ENCODE peak calls at places on chromosomes 3 and 15, in nine cellular contexts. One of them, this sample, is unnamed.

GRCh38 chr3:154486949-154487348 is 57.0 kb upstream of the GPR149 start:
- DNase-seq in ovary: no peak
- DNase-seq in GM23248: no peak
- DNase-seq in stimulated activated CD4-positive, alpha-beta T cell treated with anti-CD3 and anti-CD28 coated beads, Interleukin-2, amount 100 ng/mL, for 48 hours: no peak
- DNase-seq in renal cortical epithelial cell: no peak
- DNase-seq in posterior cingulate gyrus: no peak
- DNase-seq in nephron progenitor cell: no peak
- DNase-seq in CD4-positive, alpha-beta T cell: no peak
- DNase-seq in memory B cell: no peak
- DNase-seq in this sample: no peak

GRCh38 chr15:84821501-84822021 is 4.4 kb downstream of the ALPK3 start:
- DNase-seq in ovary: peak
- DNase-seq in GM23248: no peak
- DNase-seq in stimulated activated CD4-positive, alpha-beta T cell treated with anti-CD3 and anti-CD28 coated beads, Interleukin-2, amount 100 ng/mL, for 48 hours: no peak
- DNase-seq in renal cortical epithelial cell: no peak
- DNase-seq in posterior cingulate gyrus: no peak
- DNase-seq in nephron progenitor cell: no peak
- DNase-seq in CD4-positive, alpha-beta T cell: no peak
- DNase-seq in memory B cell: no peak
- DNase-seq in this sample: no peak

GRCh38 chr3:160784853-160785252 is 28.8 kb downstream of the PPM1L start:
- DNase-seq in ovary: no peak
- DNase-seq in GM23248: no peak
- DNase-seq in stimulated activated CD4-positive, alpha-beta T cell treated with anti-CD3 and anti-CD28 coated beads, Interleukin-2, amount 100 ng/mL, for 48 hours: no peak
- DNase-seq in renal cortical epithelial cell: peak
- DNase-seq in posterior cingulate gyrus: no peak
- DNase-seq in nephron progenitor cell: no peak
- DNase-seq in CD4-positive, alpha-beta T cell: no peak
- DNase-seq in memory B cell: no peak
- DNase-seq in this sample: no peak

GRCh38 chr3:184345678-184346144 is 8.3 kb downstream of the FAM131A start:
- DNase-seq in ovary: peak
- DNase-seq in GM23248: peak
- DNase-seq in stimulated activated CD4-positive, alpha-beta T cell treated with anti-CD3 and anti-CD28 coated beads, Interleukin-2, amount 100 ng/mL, for 48 hours: no peak
- DNase-seq in renal cortical epithelial cell: peak
- DNase-seq in posterior cingulate gyrus: peak
- DNase-seq in nephron progenitor cell: peak
- DNase-seq in CD4-positive, alpha-beta T cell: no peak
- DNase-seq in memory B cell: no peak
- DNase-seq in this sample: peak

GRCh38 chr3:18012464-18012863 is 270.0 kb upstream of the TBC1D5 start:
- DNase-seq in ovary: no peak
- DNase-seq in GM23248: no peak
- DNase-seq in stimulated activated CD4-positive, alpha-beta T cell treated with anti-CD3 and anti-CD28 coated beads, Interleukin-2, amount 100 ng/mL, for 48 hours: no peak
- DNase-seq in renal cortical epithelial cell: no peak
- DNase-seq in posterior cingulate gyrus: no peak
- DNase-seq in nephron progenitor cell: no peak
- DNase-seq in CD4-positive, alpha-beta T cell: no peak
- DNase-seq in memory B cell: no peak
- DNase-seq in this sample: no peak

GRCh38 chr3:185930393-185931107 is 7.3 kb downstream of the TRA2B start:
- DNase-seq in ovary: no peak
- DNase-seq in GM23248: peak
- DNase-seq in stimulated activated CD4-positive, alpha-beta T cell treated with anti-CD3 and anti-CD28 coated beads, Interleukin-2, amount 100 ng/mL, for 48 hours: no peak
- DNase-seq in renal cortical epithelial cell: no peak
- DNase-seq in posterior cingulate gyrus: no peak
- DNase-seq in nephron progenitor cell: no peak
- DNase-seq in CD4-positive, alpha-beta T cell: no peak
- DNase-seq in memory B cell: no peak
- DNase-seq in this sample: no peak

GRCh38 chr15:89822030-89822429 is 7.4 kb upstream of the ANPEP start:
- DNase-seq in ovary: no peak
- DNase-seq in GM23248: peak
- DNase-seq in stimulated activated CD4-positive, alpha-beta T cell treated with anti-CD3 and anti-CD28 coated beads, Interleukin-2, amount 100 ng/mL, for 48 hours: no peak
- DNase-seq in renal cortical epithelial cell: no peak
- DNase-seq in posterior cingulate gyrus: no peak
- DNase-seq in nephron progenitor cell: no peak
- DNase-seq in CD4-positive, alpha-beta T cell: no peak
- DNase-seq in memory B cell: no peak
- DNase-seq in this sample: no peak

GRCh38 chr3:15287565-15288330 is 44.6 kb downstream of the SH3BP5 start:
- DNase-seq in ovary: peak
- DNase-seq in GM23248: peak
- DNase-seq in stimulated activated CD4-positive, alpha-beta T cell treated with anti-CD3 and anti-CD28 coated beads, Interleukin-2, amount 100 ng/mL, for 48 hours: no peak
- DNase-seq in renal cortical epithelial cell: peak
- DNase-seq in posterior cingulate gyrus: no peak
- DNase-seq in nephron progenitor cell: no peak
- DNase-seq in CD4-positive, alpha-beta T cell: no peak
- DNase-seq in memory B cell: no peak
- DNase-seq in this sample: peak

GRCh38 chr3:21954709-21955108 is 203.7 kb upstream of the ZNF385D start:
- DNase-seq in ovary: no peak
- DNase-seq in GM23248: peak
- DNase-seq in stimulated activated CD4-positive, alpha-beta T cell treated with anti-CD3 and anti-CD28 coated beads, Interleukin-2, amount 100 ng/mL, for 48 hours: no peak
- DNase-seq in renal cortical epithelial cell: no peak
- DNase-seq in posterior cingulate gyrus: no peak
- DNase-seq in nephron progenitor cell: no peak
- DNase-seq in CD4-positive, alpha-beta T cell: no peak
- DNase-seq in memory B cell: no peak
- DNase-seq in this sample: peak

GRCh38 chr3:123291404-123291803 is 89.7 kb downstream of the SEC22A start:
- DNase-seq in ovary: no peak
- DNase-seq in GM23248: no peak
- DNase-seq in stimulated activated CD4-positive, alpha-beta T cell treated with anti-CD3 and anti-CD28 coated beads, Interleukin-2, amount 100 ng/mL, for 48 hours: no peak
- DNase-seq in renal cortical epithelial cell: no peak
- DNase-seq in posterior cingulate gyrus: no peak
- DNase-seq in nephron progenitor cell: no peak
- DNase-seq in CD4-positive, alpha-beta T cell: no peak
- DNase-seq in memory B cell: no peak
- DNase-seq in this sample: no peak

GRCh38 chr15:100114100-100114499 is 227.7 kb downstream of the ADAMTS17 start:
- DNase-seq in ovary: peak
- DNase-seq in GM23248: peak
- DNase-seq in stimulated activated CD4-positive, alpha-beta T cell treated with anti-CD3 and anti-CD28 coated beads, Interleukin-2, amount 100 ng/mL, for 48 hours: no peak
- DNase-seq in renal cortical epithelial cell: no peak
- DNase-seq in posterior cingulate gyrus: peak
- DNase-seq in nephron progenitor cell: no peak
- DNase-seq in CD4-positive, alpha-beta T cell: no peak
- DNase-seq in memory B cell: no peak
- DNase-seq in this sample: peak

GRCh38 chr3:167115331-167115934 is 264.7 kb downstream of the ZBBX start:
- DNase-seq in ovary: no peak
- DNase-seq in GM23248: no peak
- DNase-seq in stimulated activated CD4-positive, alpha-beta T cell treated with anti-CD3 and anti-CD28 coated beads, Interleukin-2, amount 100 ng/mL, for 48 hours: no peak
- DNase-seq in renal cortical epithelial cell: no peak
- DNase-seq in posterior cingulate gyrus: no peak
- DNase-seq in nephron progenitor cell: no peak
- DNase-seq in CD4-positive, alpha-beta T cell: no peak
- DNase-seq in memory B cell: no peak
- DNase-seq in this sample: no peak

GRCh38 chr3:160163259-160163878 is 61.9 kb upstream of the C3orf80 start:
- DNase-seq in ovary: no peak
- DNase-seq in GM23248: peak
- DNase-seq in stimulated activated CD4-positive, alpha-beta T cell treated with anti-CD3 and anti-CD28 coated beads, Interleukin-2, amount 100 ng/mL, for 48 hours: no peak
- DNase-seq in renal cortical epithelial cell: peak
- DNase-seq in posterior cingulate gyrus: no peak
- DNase-seq in nephron progenitor cell: no peak
- DNase-seq in CD4-positive, alpha-beta T cell: no peak
- DNase-seq in memory B cell: no peak
- DNase-seq in this sample: peak

GRCh38 chr3:179091113-179091512 is 19.5 kb upstream of the ZMAT3 start:
- DNase-seq in ovary: no peak
- DNase-seq in GM23248: no peak
- DNase-seq in stimulated activated CD4-positive, alpha-beta T cell treated with anti-CD3 and anti-CD28 coated beads, Interleukin-2, amount 100 ng/mL, for 48 hours: no peak
- DNase-seq in renal cortical epithelial cell: no peak
- DNase-seq in posterior cingulate gyrus: no peak
- DNase-seq in nephron progenitor cell: no peak
- DNase-seq in CD4-positive, alpha-beta T cell: no peak
- DNase-seq in memory B cell: no peak
- DNase-seq in this sample: no peak

GRCh38 chr15:83327041-83327440 is 42.6 kb upstream of the BNC1 start:
- DNase-seq in ovary: no peak
- DNase-seq in GM23248: no peak
- DNase-seq in stimulated activated CD4-positive, alpha-beta T cell treated with anti-CD3 and anti-CD28 coated beads, Interleukin-2, amount 100 ng/mL, for 48 hours: no peak
- DNase-seq in renal cortical epithelial cell: no peak
- DNase-seq in posterior cingulate gyrus: no peak
- DNase-seq in nephron progenitor cell: no peak
- DNase-seq in CD4-positive, alpha-beta T cell: no peak
- DNase-seq in memory B cell: no peak
- DNase-seq in this sample: no peak

GRCh38 chr3:168870892-168871291 is 775.2 kb upstream of the GOLIM4 start:
- DNase-seq in ovary: no peak
- DNase-seq in GM23248: peak
- DNase-seq in stimulated activated CD4-positive, alpha-beta T cell treated with anti-CD3 and anti-CD28 coated beads, Interleukin-2, amount 100 ng/mL, for 48 hours: no peak
- DNase-seq in renal cortical epithelial cell: peak
- DNase-seq in posterior cingulate gyrus: no peak
- DNase-seq in nephron progenitor cell: no peak
- DNase-seq in CD4-positive, alpha-beta T cell: no peak
- DNase-seq in memory B cell: no peak
- DNase-seq in this sample: no peak

GRCh38 chr15:86006546-86006945 is 73.1 kb upstream of the AGBL1 start:
- DNase-seq in ovary: no peak
- DNase-seq in GM23248: no peak
- DNase-seq in stimulated activated CD4-positive, alpha-beta T cell treated with anti-CD3 and anti-CD28 coated beads, Interleukin-2, amount 100 ng/mL, for 48 hours: no peak
- DNase-seq in renal cortical epithelial cell: no peak
- DNase-seq in posterior cingulate gyrus: no peak
- DNase-seq in nephron progenitor cell: no peak
- DNase-seq in CD4-positive, alpha-beta T cell: no peak
- DNase-seq in memory B cell: no peak
- DNase-seq in this sample: no peak

GRCh38 chr15:73273181-73274002 is 95.4 kb downstream of the HCN4 start:
- DNase-seq in ovary: peak
- DNase-seq in GM23248: peak
- DNase-seq in stimulated activated CD4-positive, alpha-beta T cell treated with anti-CD3 and anti-CD28 coated beads, Interleukin-2, amount 100 ng/mL, for 48 hours: peak
- DNase-seq in renal cortical epithelial cell: peak
- DNase-seq in posterior cingulate gyrus: no peak
- DNase-seq in nephron progenitor cell: peak
- DNase-seq in CD4-positive, alpha-beta T cell: peak
- DNase-seq in memory B cell: peak
- DNase-seq in this sample: peak

GRCh38 chr3:192090586-192090985 is 629.6 kb downstream of the PYDC2 start:
- DNase-seq in ovary: no peak
- DNase-seq in GM23248: no peak
- DNase-seq in stimulated activated CD4-positive, alpha-beta T cell treated with anti-CD3 and anti-CD28 coated beads, Interleukin-2, amount 100 ng/mL, for 48 hours: no peak
- DNase-seq in renal cortical epithelial cell: peak
- DNase-seq in posterior cingulate gyrus: no peak
- DNase-seq in nephron progenitor cell: peak
- DNase-seq in CD4-positive, alpha-beta T cell: no peak
- DNase-seq in memory B cell: no peak
- DNase-seq in this sample: peak

GRCh38 chr15:41544650-41545015 is 576 bp upstream of the RPAP1 start:
- DNase-seq in ovary: peak
- DNase-seq in GM23248: peak
- DNase-seq in stimulated activated CD4-positive, alpha-beta T cell treated with anti-CD3 and anti-CD28 coated beads, Interleukin-2, amount 100 ng/mL, for 48 hours: no peak
- DNase-seq in renal cortical epithelial cell: no peak
- DNase-seq in posterior cingulate gyrus: peak
- DNase-seq in nephron progenitor cell: no peak
- DNase-seq in CD4-positive, alpha-beta T cell: no peak
- DNase-seq in memory B cell: no peak
- DNase-seq in this sample: no peak

GRCh38 chr15:100671858-100672543 is 69.6 kb downstream of the ASB7 start:
- DNase-seq in ovary: no peak
- DNase-seq in GM23248: peak
- DNase-seq in stimulated activated CD4-positive, alpha-beta T cell treated with anti-CD3 and anti-CD28 coated beads, Interleukin-2, amount 100 ng/mL, for 48 hours: no peak
- DNase-seq in renal cortical epithelial cell: peak
- DNase-seq in posterior cingulate gyrus: no peak
- DNase-seq in nephron progenitor cell: peak
- DNase-seq in CD4-positive, alpha-beta T cell: no peak
- DNase-seq in memory B cell: no peak
- DNase-seq in this sample: peak

GRCh38 chr3:155970406-155970805 is 100.0 kb downstream of the GMPS start:
- DNase-seq in ovary: no peak
- DNase-seq in GM23248: no peak
- DNase-seq in stimulated activated CD4-positive, alpha-beta T cell treated with anti-CD3 and anti-CD28 coated beads, Interleukin-2, amount 100 ng/mL, for 48 hours: no peak
- DNase-seq in renal cortical epithelial cell: no peak
- DNase-seq in posterior cingulate gyrus: no peak
- DNase-seq in nephron progenitor cell: no peak
- DNase-seq in CD4-positive, alpha-beta T cell: no peak
- DNase-seq in memory B cell: no peak
- DNase-seq in this sample: no peak

GRCh38 chr15:88810449-88810848 is 7.2 kb downstream of the ACAN start:
- DNase-seq in ovary: no peak
- DNase-seq in GM23248: peak
- DNase-seq in stimulated activated CD4-positive, alpha-beta T cell treated with anti-CD3 and anti-CD28 coated beads, Interleukin-2, amount 100 ng/mL, for 48 hours: no peak
- DNase-seq in renal cortical epithelial cell: peak
- DNase-seq in posterior cingulate gyrus: no peak
- DNase-seq in nephron progenitor cell: no peak
- DNase-seq in CD4-positive, alpha-beta T cell: no peak
- DNase-seq in memory B cell: no peak
- DNase-seq in this sample: no peak

GRCh38 chr3:169812844-169813677 is at the start of the genes LRRC34 and LRRIQ4:
- DNase-seq in ovary: peak
- DNase-seq in GM23248: peak
- DNase-seq in stimulated activated CD4-positive, alpha-beta T cell treated with anti-CD3 and anti-CD28 coated beads, Interleukin-2, amount 100 ng/mL, for 48 hours: peak
- DNase-seq in renal cortical epithelial cell: peak
- DNase-seq in posterior cingulate gyrus: peak
- DNase-seq in nephron progenitor cell: peak
- DNase-seq in CD4-positive, alpha-beta T cell: peak
- DNase-seq in memory B cell: peak
- DNase-seq in this sample: peak

GRCh38 chr3:128395500-128396125 is 71.1 kb downstream of the DNAJB8 start:
- DNase-seq in ovary: peak
- DNase-seq in GM23248: peak
- DNase-seq in stimulated activated CD4-positive, alpha-beta T cell treated with anti-CD3 and anti-CD28 coated beads, Interleukin-2, amount 100 ng/mL, for 48 hours: no peak
- DNase-seq in renal cortical epithelial cell: no peak
- DNase-seq in posterior cingulate gyrus: no peak
- DNase-seq in nephron progenitor cell: no peak
- DNase-seq in CD4-positive, alpha-beta T cell: no peak
- DNase-seq in memory B cell: no peak
- DNase-seq in this sample: peak

GRCh38 chr3:13896473-13897154 is 16.7 kb upstream of the WNT7A start:
- DNase-seq in ovary: no peak
- DNase-seq in GM23248: peak
- DNase-seq in stimulated activated CD4-positive, alpha-beta T cell treated with anti-CD3 and anti-CD28 coated beads, Interleukin-2, amount 100 ng/mL, for 48 hours: no peak
- DNase-seq in renal cortical epithelial cell: peak
- DNase-seq in posterior cingulate gyrus: no peak
- DNase-seq in nephron progenitor cell: peak
- DNase-seq in CD4-positive, alpha-beta T cell: peak
- DNase-seq in memory B cell: peak
- DNase-seq in this sample: peak

GRCh38 chr3:73504255-73504654 is 120.5 kb downstream of the PDZRN3 start:
- DNase-seq in ovary: no peak
- DNase-seq in GM23248: no peak
- DNase-seq in stimulated activated CD4-positive, alpha-beta T cell treated with anti-CD3 and anti-CD28 coated beads, Interleukin-2, amount 100 ng/mL, for 48 hours: no peak
- DNase-seq in renal cortical epithelial cell: no peak
- DNase-seq in posterior cingulate gyrus: no peak
- DNase-seq in nephron progenitor cell: no peak
- DNase-seq in CD4-positive, alpha-beta T cell: no peak
- DNase-seq in memory B cell: no peak
- DNase-seq in this sample: no peak

GRCh38 chr3:71430941-71431552 is 152.5 kb downstream of the FOXP1 start:
- DNase-seq in ovary: no peak
- DNase-seq in GM23248: no peak
- DNase-seq in stimulated activated CD4-positive, alpha-beta T cell treated with anti-CD3 and anti-CD28 coated beads, Interleukin-2, amount 100 ng/mL, for 48 hours: no peak
- DNase-seq in renal cortical epithelial cell: peak
- DNase-seq in posterior cingulate gyrus: no peak
- DNase-seq in nephron progenitor cell: no peak
- DNase-seq in CD4-positive, alpha-beta T cell: no peak
- DNase-seq in memory B cell: no peak
- DNase-seq in this sample: no peak

GRCh38 chr3:149512073-149512782 is 37.7 kb downstream of the TM4SF4 start:
- DNase-seq in ovary: peak
- DNase-seq in GM23248: peak
- DNase-seq in stimulated activated CD4-positive, alpha-beta T cell treated with anti-CD3 and anti-CD28 coated beads, Interleukin-2, amount 100 ng/mL, for 48 hours: no peak
- DNase-seq in renal cortical epithelial cell: peak
- DNase-seq in posterior cingulate gyrus: no peak
- DNase-seq in nephron progenitor cell: peak
- DNase-seq in CD4-positive, alpha-beta T cell: no peak
- DNase-seq in memory B cell: no peak
- DNase-seq in this sample: peak

GRCh38 chr3:194584866-194585265 is 48.4 kb downstream of the TMEM44 start:
- DNase-seq in ovary: no peak
- DNase-seq in GM23248: peak
- DNase-seq in stimulated activated CD4-positive, alpha-beta T cell treated with anti-CD3 and anti-CD28 coated beads, Interleukin-2, amount 100 ng/mL, for 48 hours: no peak
- DNase-seq in renal cortical epithelial cell: no peak
- DNase-seq in posterior cingulate gyrus: no peak
- DNase-seq in nephron progenitor cell: no peak
- DNase-seq in CD4-positive, alpha-beta T cell: no peak
- DNase-seq in memory B cell: no peak
- DNase-seq in this sample: no peak

GRCh38 chr15:39747326-39747725 is 35.3 kb downstream of the FSIP1 start:
- DNase-seq in ovary: no peak
- DNase-seq in GM23248: peak
- DNase-seq in stimulated activated CD4-positive, alpha-beta T cell treated with anti-CD3 and anti-CD28 coated beads, Interleukin-2, amount 100 ng/mL, for 48 hours: no peak
- DNase-seq in renal cortical epithelial cell: peak
- DNase-seq in posterior cingulate gyrus: no peak
- DNase-seq in nephron progenitor cell: no peak
- DNase-seq in CD4-positive, alpha-beta T cell: no peak
- DNase-seq in memory B cell: no peak
- DNase-seq in this sample: peak

This sample was measured in astrocyte of the spinal cord.